ENCODE peak calls at places on chromosome 18, in six cellular contexts. T is sigmoid colon, W is prostate gland, M is IMR-90, B is brain microvascular endothelial cell, A is fibroblast of lung. U is an unnamed sample.

GRCh38 chr18:49899647-49900330 is 86.5 kb upstream of the ACAA2 start:
- DNase-seq in B (no peak), T (no peak), A (no peak), W (no peak), M (no peak), U (no peak)

GRCh38 chr18:69215151-69215550 is 185.5 kb upstream of the DOK6 start:
- DNase-seq in B (no peak), M (no peak), T (no peak), W (no peak), A (no peak), U (no peak)

GRCh38 chr18:68662779-68663178 is 52.1 kb downstream of the TMX3 start:
- DNase-seq in B (peak; percentile 25), M (peak; percentile 66), T (no peak), A (peak; percentile 44), W (no peak), U (peak; percentile 57)

GRCh38 chr18:56076735-56077134 is 488.7 kb upstream of the TCF4 start:
- DNase-seq in T (no peak), W (no peak), B (peak; percentile 47), M (peak; percentile 30), A (no peak), U (no peak)

GRCh38 chr18:63107171-63107850 is 212.3 kb downstream of the BCL2 start:
- DNase-seq in W (no peak), A (no peak), T (no peak), M (no peak), B (no peak), U (no peak)

GRCh38 chr18:48292787-48293409 is 116.3 kb downstream of the ZBTB7C start:
- DNase-seq in B (no peak), A (no peak), M (no peak), T (no peak), W (no peak), U (no peak)

GRCh38 chr18:72672364-72673151 is 128.4 kb upstream of the CBLN2 start:
- DNase-seq in A (peak; percentile 23), M (peak; percentile 11), B (peak; percentile 28), T (no peak), W (no peak), U (peak; percentile 33)

GRCh38 chr18:39462436-39462835 is 1896.8 kb upstream of the CELF4 start:
- DNase-seq in B (peak; percentile 86), A (peak; percentile 48), M (peak; percentile 66), W (no peak), T (no peak), U (peak; percentile 80)

GRCh38 chr18:75089748-75090327 is 119.1 kb downstream of the PTGR3 start:
- DNase-seq in A (no peak), W (no peak), M (no peak), B (no peak), T (no peak), U (no peak)

GRCh38 chr18:50754297-50754696 is 65.5 kb downstream of the MRO start:
- DNase-seq in T (no peak), B (no peak), W (no peak), A (no peak), M (no peak), U (no peak)

GRCh38 chr18:70256994-70257393 is 31.9 kb upstream of the SOCS6 start:
- DNase-seq in T (no peak), M (no peak), W (no peak), B (no peak), A (no peak), U (no peak)

GRCh38 chr18:7059276-7059675 is 58.3 kb downstream of the LAMA1 start:
- DNase-seq in T (no peak), B (no peak), M (peak; percentile 24), A (no peak), W (no peak), U (no peak)

GRCh38 chr18:79644006-79644665 is 35.5 kb upstream of the CTDP1 start:
- DNase-seq in A (peak; percentile 36), W (peak; percentile 38), B (no peak), M (peak; percentile 47), T (peak; percentile 79), U (peak; percentile 52)

GRCh38 chr18:6938003-6938402 is 179.6 kb downstream of the LAMA1 start:
- DNase-seq in M (no peak), W (no peak), T (no peak), A (no peak), B (no peak), U (no peak)

GRCh38 chr18:41783879-41784278 is 171.2 kb upstream of the PIK3C3 start:
- DNase-seq in W (no peak), A (no peak), M (no peak), T (no peak), B (no peak), U (no peak)

GRCh38 chr18:48949051-48949605 is 1.6 kb downstream of the SMAD7 start:
- DNase-seq in B (no peak), M (no peak), T (peak; percentile 73), A (no peak), W (no peak), U (no peak)

GRCh38 chr18:13265901-13266207 is 47.3 kb downstream of the LDLRAD4 start:
- DNase-seq in T (no peak), A (no peak), B (no peak), M (no peak), W (no peak), U (no peak)

GRCh38 chr18:50374170-50374752 is 585 bp upstream of the SKA1 start:
- DNase-seq in W (no peak), B (no peak), M (no peak), A (no peak), T (no peak), U (no peak)

GRCh38 chr18:10476430-10476829 is 22.0 kb downstream of the APCDD1 start:
- DNase-seq in A (peak; percentile 83), B (no peak), T (no peak), M (peak; percentile 37), W (peak; percentile 21), U (peak; percentile 66)

GRCh38 chr18:56565596-56566355 is 72.6 kb downstream of the TXNL1 start:
- DNase-seq in T (no peak), W (no peak), M (peak; percentile 92), B (peak; percentile 44), A (peak; percentile 93), U (peak; percentile 97)

GRCh38 chr18:75201936-75202335 is 7.0 kb downstream of the PTGR3 start:
- DNase-seq in T (no peak), W (no peak), B (no peak), M (no peak), A (no peak), U (no peak)

GRCh38 chr18:13244135-13244534 is 25.6 kb downstream of the LDLRAD4 start:
- DNase-seq in T (no peak), B (no peak), W (no peak), M (no peak), A (no peak), U (no peak)

GRCh38 chr18:939167-939566 is 34.5 kb downstream of the ADCYAP1 start:
- DNase-seq in B (no peak), W (no peak), A (peak; percentile 67), M (no peak), T (no peak), U (no peak)

GRCh38 chr18:45517181-45517741 is 98.0 kb upstream of the SLC14A2 start:
- DNase-seq in T (peak; percentile 73), B (peak; percentile 78), M (no peak), W (no peak), A (peak; percentile 79), U (peak; percentile 84)

GRCh38 chr18:63440219-63440618 is 17.9 kb upstream of the VPS4B start:
- DNase-seq in A (no peak), T (peak; percentile 79), M (peak; percentile 11), W (no peak), B (peak; percentile 11), U (peak; percentile 74)

GRCh38 chr18:13563390-13563805 is 163.0 kb downstream of the FAM210A start:
- DNase-seq in A (no peak), B (no peak), T (no peak), W (no peak), M (no peak), U (no peak)

GRCh38 chr18:57430983-57431382 is 4.2 kb upstream of the ONECUT2 start:
- DNase-seq in A (no peak), B (no peak), M (no peak), W (no peak), T (no peak), U (no peak)

DNA sequence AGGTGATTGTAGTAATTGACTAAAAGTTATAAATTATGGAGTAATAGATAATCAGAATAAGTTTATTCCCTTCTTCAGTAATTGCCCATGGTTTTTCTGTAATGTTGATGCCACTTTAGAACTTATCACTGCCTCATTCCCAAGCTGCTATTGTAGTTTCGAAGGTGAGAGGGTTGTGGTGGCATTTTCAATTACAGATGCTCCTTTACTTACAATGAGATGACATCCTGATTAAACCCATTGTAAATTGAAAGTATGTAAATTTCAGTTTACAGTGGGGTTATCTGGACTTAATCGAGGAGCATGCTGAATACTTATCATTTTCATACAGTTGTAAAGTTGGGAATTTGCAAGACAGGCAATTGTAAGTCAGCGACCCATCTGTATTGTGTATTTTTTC is 2.9 kb downstream of the NDUFV2 start:
- DNase-seq in M (no peak), B (no peak), W (no peak), T (no peak), A (no peak), U (no peak)
- H3K4me3 ChIP-seq in M (peak overlapping the region; percentile 35), B (no peak overlapping the region), W (peak overlapping the region; percentile 54), T (peak overlapping the region; percentile 77), A (peak overlapping the region; percentile 89), U (peak overlapping the region; percentile 21)

GRCh38 chr18:59547691-59548182 is 149.5 kb downstream of the CCBE1 start:
- DNase-seq in T (no peak), W (peak; percentile 10), M (peak; percentile 93), A (peak; percentile 92), B (peak; percentile 81), U (peak; percentile 93)
- TF ChIP-seq CTCF in T (no peak), W (no peak), M (peak; percentile 39), A (peak; percentile 23), B (peak; percentile 28), U (peak; percentile 32)

GRCh38 chr18:54829856-54830255 is 1.6 kb downstream of the RAB27B start:
- DNase-seq in B (no peak), A (no peak), T (no peak), M (no peak), W (peak; percentile 72), U (no peak)
- H3K4me3 ChIP-seq in B (no peak overlapping the region), A (no peak overlapping the region), T (no peak overlapping the region), M (no peak overlapping the region), W (peak overlapping the region; percentile 42), U (no peak overlapping the region)

GRCh38 chr18:46577546-46577945 is 79.5 kb downstream of the LOXHD1 start:
- DNase-seq in W (no peak), M (no peak), B (no peak), T (no peak), A (no peak), U (no peak)

GRCh38 chr18:46578987-46579386 is 78.0 kb downstream of the LOXHD1 start:
- DNase-seq in A (no peak), T (no peak), B (no peak), M (no peak), W (no peak), U (no peak)

GRCh38 chr18:46575851-46576250 is 81.2 kb downstream of the LOXHD1 start:
- DNase-seq in W (no peak), T (no peak), A (no peak), B (no peak), M (no peak), U (no peak)

GRCh38 chr18:46583711-46584110 is 73.3 kb downstream of the LOXHD1 start:
- DNase-seq in T (no peak), W (no peak), B (no peak), A (no peak), M (no peak), U (no peak)

DNA sequence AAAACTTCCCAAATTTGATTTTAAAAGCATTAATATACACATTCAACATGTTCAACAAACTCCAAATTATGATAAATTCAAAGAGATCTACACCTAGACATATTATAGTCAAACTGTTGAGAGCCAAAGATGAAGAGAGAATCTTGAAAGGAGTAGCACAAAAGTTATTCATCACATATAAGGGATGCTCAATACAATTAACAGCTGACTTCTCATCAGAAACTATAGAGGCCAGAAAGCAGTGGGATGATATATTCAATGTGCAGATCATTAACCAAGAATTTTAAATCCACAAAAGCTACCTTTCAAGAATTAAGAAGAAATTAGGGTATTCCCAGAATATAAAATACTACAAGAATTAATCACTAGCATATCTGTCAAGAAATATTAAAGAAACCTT is 75.4 kb downstream of the LOXHD1 start:
- DNase-seq in W (no peak), A (no peak), M (no peak), T (no peak), B (no peak), U (no peak)
- TF ChIP-seq CTCF in W (no peak), A (no peak), M (no peak), T (no peak), B (no peak), U (no peak)

U was measured in fibroblast of mammary gland.